ENCODE peak calls at places on chromosomes 6 and 20, in five cellular contexts. One of them, this sample, is unnamed.

GRCh38 chr20:48659888-48660287 is 167.9 kb downstream of the PREX1 start:
- DNase-seq in GM23338: no peak
- DNase-seq in naive B cell: no peak
- DNase-seq in SW 1271: no peak
- DNase-seq in HS-5: no peak
- DNase-seq in this sample: no peak

GRCh38 chr6:41342241-41342640 is 6.8 kb downstream of the NCR2 start:
- DNase-seq in GM23338: no peak
- DNase-seq in naive B cell: no peak
- DNase-seq in SW 1271: no peak
- DNase-seq in HS-5: no peak
- DNase-seq in this sample: no peak

GRCh38 chr6:53734473-53735299 is 60.1 kb upstream of the LRRC1 start:
- DNase-seq in GM23338: peak; percentile 80
- DNase-seq in naive B cell: no peak
- DNase-seq in SW 1271: peak; percentile 90
- DNase-seq in HS-5: peak; percentile 86
- DNase-seq in this sample: peak; percentile 78

GRCh38 chr20:47318027-47318595 is 38.4 kb downstream of the ZMYND8 start:
- DNase-seq in GM23338: no peak
- DNase-seq in naive B cell: no peak
- DNase-seq in SW 1271: peak; percentile 62
- DNase-seq in HS-5: peak; percentile 98
- DNase-seq in this sample: peak; percentile 84

GRCh38 chr6:108651781-108652227 is 91.1 kb downstream of the FOXO3 start:
- DNase-seq in GM23338: no peak
- DNase-seq in naive B cell: no peak
- DNase-seq in SW 1271: no peak
- DNase-seq in HS-5: peak; percentile 87
- DNase-seq in this sample: no peak

GRCh38 chr6:34656378-34657036 is 40.1 kb downstream of the ILRUN start:
- DNase-seq in GM23338: no peak
- DNase-seq in naive B cell: no peak
- DNase-seq in SW 1271: peak; percentile 31
- DNase-seq in HS-5: no peak
- DNase-seq in this sample: no peak

GRCh38 chr6:170208651-170209353 is 82.1 kb downstream of the DLL1 start:
- DNase-seq in GM23338: no peak
- DNase-seq in naive B cell: no peak
- DNase-seq in SW 1271: no peak
- DNase-seq in HS-5: no peak
- DNase-seq in this sample: no peak

GRCh38 chr6:123829302-123829953 is 25.8 kb downstream of the NKAIN2 start:
- DNase-seq in GM23338: no peak
- DNase-seq in naive B cell: no peak
- DNase-seq in SW 1271: no peak
- DNase-seq in HS-5: peak; percentile 64
- DNase-seq in this sample: no peak

GRCh38 chr6:163726037-163726695 is 311.6 kb downstream of the QKI start:
- DNase-seq in GM23338: no peak
- DNase-seq in naive B cell: no peak
- DNase-seq in SW 1271: no peak
- DNase-seq in HS-5: no peak
- DNase-seq in this sample: no peak

GRCh38 chr20:24701668-24702067 is 232.2 kb downstream of the SYNDIG1 start:
- DNase-seq in GM23338: no peak
- DNase-seq in naive B cell: no peak
- DNase-seq in SW 1271: no peak
- DNase-seq in HS-5: no peak
- DNase-seq in this sample: no peak

GRCh38 chr6:43758617-43759050 is 11.4 kb upstream of the VEGFA start:
- DNase-seq in GM23338: peak; percentile 91
- DNase-seq in naive B cell: no peak
- DNase-seq in SW 1271: no peak
- DNase-seq in HS-5: no peak
- DNase-seq in this sample: peak; percentile 67

This sample was measured in ELF-1.